ENCODE peak calls at places on chromosomes 2 and 18, in six cellular contexts. Y, G, M, I, E and Z are unnamed samples.

GRCh38 chr2:8132371-8132831 is 549.5 kb upstream of the ID2 start:
- DNase-seq in I (no peak), E (no peak), M (no peak), Y (no peak), G (no peak), Z (no peak)

GRCh38 chr2:3204031-3204430 is 173.6 kb downstream of the EIPR1 start:
- DNase-seq in E (no peak), G (no peak), I (no peak), M (no peak), Y (no peak), Z (no peak)

GRCh38 chr2:15842771-15843666 is 97.3 kb upstream of the MYCN start:
- DNase-seq in I (no peak), Y (no peak), G (no peak), M (no peak), E (no peak), Z (no peak)

GRCh38 chr18:56199580-56200320 is 438.6 kb downstream of the TXNL1 start:
- DNase-seq in M (no peak), E (no peak), I (no peak), G (no peak), Y (no peak), Z (no peak)

GRCh38 chr2:165239230-165239629 is at the start of gene SCN2A:
- DNase-seq in Y (peak), E (no peak), G (no peak), M (peak), I (no peak), Z (no peak)

GRCh38 chr2:236366406-236366805 is 102.2 kb upstream of the ASB18 start:
- DNase-seq in M (no peak), I (peak), Y (no peak), G (no peak), E (no peak), Z (no peak)

GRCh38 chr2:112679484-112679883 is 33.7 kb downstream of the SLC20A1 start:
- DNase-seq in I (no peak), M (no peak), G (no peak), Y (no peak), E (peak), Z (no peak)

GRCh38 chr2:164826293-164827243 is 15.1 kb downstream of the COBLL1 start:
- DNase-seq in E (peak), I (no peak), M (no peak), G (peak), Y (no peak), Z (peak)

GRCh38 chr18:65608471-65608870 is 142.3 kb upstream of the CDH7 start:
- DNase-seq in Y (no peak), M (no peak), I (no peak), E (no peak), G (no peak), Z (no peak)

GRCh38 chr2:12169060-12169406 is 422.6 kb downstream of the LPIN1 start:
- DNase-seq in G (no peak), Y (peak), M (no peak), E (no peak), I (no peak), Z (no peak)

GRCh38 chr2:237877576-237878307 is 18.3 kb downstream of the RAMP1 start:
- DNase-seq in M (no peak), E (no peak), Y (no peak), G (no peak), I (no peak), Z (no peak)

GRCh38 chr2:40658917-40659316 is 207.0 kb upstream of the SLC8A1 start:
- DNase-seq in M (no peak), Y (no peak), E (no peak), I (no peak), G (no peak), Z (no peak)

GRCh38 chr18:8951491-8951890 is 151.0 kb upstream of the NDUFV2 start:
- DNase-seq in M (no peak), I (peak), Y (peak), E (no peak), G (no peak), Z (no peak)

GRCh38 chr2:153005051-153005450 is 286.6 kb downstream of the ARL6IP6 start:
- DNase-seq in I (no peak), G (no peak), Y (no peak), E (no peak), M (no peak), Z (no peak)

GRCh38 chr2:209875270-209875669 is 103.6 kb downstream of the UNC80 start:
- DNase-seq in Y (no peak), G (no peak), E (no peak), I (no peak), M (no peak), Z (no peak)

GRCh38 chr18:74013955-74014354 is 133.7 kb downstream of the FBXO15 start:
- DNase-seq in E (no peak), I (no peak), G (no peak), M (no peak), Y (no peak), Z (no peak)

GRCh38 chr2:214519258-214519818 is 108.5 kb downstream of the VWC2L start:
- DNase-seq in G (no peak), I (peak), M (no peak), Y (no peak), E (no peak), Z (no peak)

GRCh38 chr18:47285456-47285855 is 34.0 kb upstream of the SKOR2 start:
- DNase-seq in G (no peak), Y (no peak), I (no peak), M (no peak), E (no peak), Z (no peak)

GRCh38 chr18:49464718-49465598 is 4.5 kb upstream of the DYM start:
- DNase-seq in G (no peak), M (no peak), E (no peak), I (no peak), Y (no peak), Z (no peak)

GRCh38 chr2:42105330-42106256 is 57.8 kb downstream of the PKDCC start:
- DNase-seq in E (no peak), I (peak), G (peak), M (no peak), Y (no peak), Z (peak)

GRCh38 chr2:180222642-180223041 is 215.5 kb upstream of the CWC22 start:
- DNase-seq in E (peak), G (no peak), Y (no peak), I (no peak), M (no peak), Z (no peak)

GRCh38 chr2:189412330-189412953 is 28.8 kb upstream of the WDR75 start:
- DNase-seq in G (peak), I (no peak), M (no peak), E (no peak), Y (peak), Z (no peak)

GRCh38 chr2:74471332-74472065 is 981 bp downstream of the MRPL53 start:
- DNase-seq in M (no peak), I (no peak), G (no peak), Y (no peak), E (no peak), Z (no peak)

GRCh38 chr2:179842498-179843153 is 18.8 kb downstream of the ZNF385B start:
- DNase-seq in M (no peak), E (no peak), I (no peak), Y (peak), G (no peak), Z (no peak)

GRCh38 chr2:188788621-188789020 is 185.6 kb upstream of the COL3A1 start:
- DNase-seq in Y (no peak), M (no peak), E (peak), G (peak), I (no peak), Z (peak)

GRCh38 chr18:45171575-45172225 is 443.6 kb upstream of the SLC14A2 start:
- DNase-seq in Y (no peak), E (no peak), M (no peak), I (no peak), G (no peak), Z (no peak)

GRCh38 chr2:111116016-111116746 is 4.5 kb upstream of the BCL2L11 start:
- DNase-seq in Y (no peak), I (peak), M (no peak), G (no peak), E (no peak), Z (no peak)

GRCh38 chr2:111119004-111119846 is 1.5 kb upstream of the BCL2L11 start:
- DNase-seq in G (peak), E (no peak), I (no peak), M (no peak), Y (no peak), Z (no peak)

GRCh38 chr2:111118455-111119003 is 2.2 kb upstream of the BCL2L11 start:
- DNase-seq in Y (no peak), M (no peak), E (no peak), G (no peak), I (no peak), Z (no peak)

GRCh38 chr2:111116843-111117665 is 3.7 kb upstream of the BCL2L11 start:
- DNase-seq in M (peak), G (peak), I (peak), Y (peak), E (peak), Z (peak)

DNA sequence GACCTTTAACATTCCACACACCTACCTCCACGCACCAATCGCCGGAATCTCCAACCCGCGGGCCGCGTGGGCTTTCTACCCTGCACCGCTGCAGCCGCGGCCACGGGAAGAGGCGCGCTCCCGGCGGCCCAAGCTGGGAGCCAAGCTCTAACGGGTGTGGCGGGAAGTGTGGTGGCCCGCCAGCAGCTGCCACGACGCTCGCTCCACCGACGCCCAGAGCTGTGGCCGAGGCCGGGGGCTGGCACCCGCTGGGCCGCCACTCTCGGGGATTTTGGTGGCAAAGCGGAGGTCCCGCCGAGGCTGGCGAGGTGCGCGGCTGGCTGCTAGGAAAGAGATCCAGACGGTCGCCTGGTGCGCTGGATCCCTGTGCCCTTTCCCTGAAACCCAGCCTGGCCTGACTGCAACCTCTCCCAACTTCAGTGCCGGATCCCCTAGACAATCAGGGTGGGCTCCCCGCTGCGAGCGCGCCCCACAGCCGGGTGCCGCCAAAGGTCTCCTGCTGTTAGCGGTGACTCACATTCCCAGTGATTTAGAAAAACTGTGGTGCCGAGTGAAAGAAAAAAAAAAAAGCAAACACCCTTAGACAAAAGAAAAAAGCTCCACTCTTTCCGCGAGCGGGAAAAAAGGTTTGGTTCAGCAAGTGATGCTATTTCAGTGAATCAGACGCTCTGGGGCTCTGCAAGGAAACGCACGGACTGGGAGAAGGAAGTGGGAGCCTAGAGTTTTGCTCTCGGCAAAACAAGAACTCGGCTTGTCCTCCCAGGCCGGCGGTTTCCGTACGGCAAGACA is 2.9 kb upstream of the BCL2L11 start:
- DNase-seq in E (no peak), Y (no peak), M (no peak), I (no peak), G (peak), Z (peak)
- TF ChIP-seq POLR2AphosphoS5 in E (no peak), Y (no peak), M (no peak), I (no peak), G (no peak), Z (no peak)

DNA sequence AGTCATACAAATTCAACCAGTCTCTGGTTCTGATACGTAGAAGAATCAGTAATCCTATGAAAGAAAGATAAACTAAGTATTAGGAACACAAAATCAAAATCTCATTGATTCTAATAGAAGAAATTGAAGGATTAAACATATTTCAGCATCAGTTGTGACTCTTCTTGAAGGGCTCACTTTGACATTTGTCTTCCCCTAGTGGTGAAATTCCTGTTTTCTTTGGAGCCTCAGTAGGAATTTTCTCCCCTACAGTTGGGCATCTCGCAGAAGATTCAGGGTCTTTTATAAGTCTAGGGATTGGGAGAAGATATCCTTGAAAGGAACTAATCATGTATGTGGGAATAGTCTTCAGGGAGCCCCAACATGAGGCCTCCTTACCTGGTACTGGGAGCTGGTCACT is 2.8 kb upstream of the CRYGB start:
- DNase-seq in G (no peak), Y (no peak), I (no peak), M (no peak), E (no peak), Z (no peak)
- TF ChIP-seq CTCF in G (no peak), Y (no peak), I (no peak), M (no peak), E (no peak), Z (no peak)

GRCh38 chr18:22701326-22701725 is 231.8 kb upstream of the RBBP8 start:
- DNase-seq in I (no peak), Y (no peak), M (no peak), G (no peak), E (no peak), Z (no peak)

GRCh38 chr18:22701795-22702194 is 231.3 kb upstream of the RBBP8 start:
- DNase-seq in Y (no peak), E (no peak), I (no peak), M (no peak), G (no peak), Z (no peak)

GRCh38 chr18:22699629-22700028 is 233.5 kb upstream of the RBBP8 start:
- DNase-seq in Y (peak), G (no peak), I (no peak), E (no peak), M (no peak), Z (no peak)

GRCh38 chr18:22698711-22699110 is 234.4 kb upstream of the RBBP8 start:
- DNase-seq in M (no peak), G (no peak), Y (no peak), E (no peak), I (no peak), Z (no peak)

DNA sequence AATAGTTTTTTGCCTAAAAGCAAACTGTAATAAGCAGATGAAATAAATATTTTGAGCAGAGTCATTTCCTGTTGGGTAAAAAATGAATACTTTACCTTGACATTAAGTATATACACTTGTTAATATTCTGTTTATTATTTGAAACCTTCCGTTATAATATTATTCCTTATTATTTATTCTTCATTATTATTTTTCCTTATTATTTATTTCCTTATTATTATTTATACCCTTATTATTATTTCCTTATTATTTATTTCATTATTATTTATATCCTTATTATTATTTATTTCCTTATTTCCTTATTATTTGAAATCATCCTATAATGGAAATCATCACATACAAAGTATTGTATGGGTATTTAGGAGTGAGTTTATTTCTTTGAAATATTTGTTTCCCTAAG is 232.2 kb upstream of the RBBP8 start:
- DNase-seq in M (no peak), Y (no peak), G (no peak), I (no peak), E (no peak), Z (no peak)
- TF ChIP-seq POLR2AphosphoS5 in M (no peak), Y (no peak), G (no peak), I (no peak), E (no peak), Z (no peak)

DNA sequence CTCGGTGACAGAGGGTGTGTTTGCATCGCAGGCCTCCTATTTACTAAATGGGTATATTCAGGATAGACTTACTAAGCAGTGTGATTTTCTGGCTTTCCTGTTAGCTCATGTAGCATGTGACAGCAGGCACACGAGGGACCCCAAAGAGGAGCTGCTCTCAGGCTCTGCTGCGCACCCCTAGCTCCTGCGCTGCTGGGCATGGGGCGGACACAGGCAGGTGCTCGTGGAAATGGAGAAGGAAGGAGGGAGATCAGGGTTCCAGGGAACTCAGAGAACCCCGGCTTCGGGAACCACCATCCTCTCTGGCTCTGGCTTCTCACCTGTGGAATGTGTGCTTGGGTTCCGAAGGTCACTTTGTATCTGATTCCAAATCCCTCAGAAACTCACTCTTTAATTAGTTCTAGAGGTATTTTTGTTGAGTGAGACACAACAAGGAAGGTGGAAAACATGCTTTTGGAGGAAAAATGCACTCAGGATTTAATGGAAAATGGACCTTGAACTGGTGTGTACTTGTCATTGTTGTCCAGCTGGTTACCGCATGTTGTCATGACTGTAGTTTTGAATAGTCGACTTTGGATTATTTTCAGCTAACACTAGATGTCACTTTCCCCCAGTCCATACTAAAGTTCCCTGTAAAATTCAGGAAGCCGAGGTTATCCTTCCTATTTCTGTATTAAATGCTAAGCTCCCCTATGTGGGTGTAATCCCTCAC is 3.5 kb downstream of the SNTG2 start:
- DNase-seq in M (peak), I (no peak), Y (no peak), E (no peak), G (no peak), Z (no peak)
- TF ChIP-seq CTCF in M (peak), I (no peak), Y (no peak), E (no peak), G (no peak), Z (no peak)